ENCODE peak calls at places on chromosomes 16 and 17, in six cellular contexts. K is HFFc6, N is nephron progenitor cell, M is neural crest cell, H is psoas muscle, D is cardiac muscle cell. Y is an unnamed sample.

GRCh38 chr17:44167181-44167861 is 3.2 kb upstream of the ASB16 start:
- DNase-seq in M (no peak), K (no peak), H (no peak), N (no peak), D (no peak), Y (no peak)

GRCh38 chr16:10558746-10559641 is 21.4 kb downstream of the EMP2 start:
- DNase-seq in D (peak), K (peak), H (peak), N (no peak), M (no peak), Y (no peak)

GRCh38 chr17:61307905-61308886 is 91.4 kb upstream of the TBX2 start:
- DNase-seq in K (peak), D (peak), H (no peak), N (no peak), M (no peak), Y (no peak)

GRCh38 chr16:3645504-3646347 is 8.8 kb upstream of the DNASE1 start:
- DNase-seq in M (peak), D (peak), K (no peak), H (no peak), N (peak), Y (no peak)

GRCh38 chr16:10871157-10871991 is 5.6 kb upstream of the CIITA start:
- DNase-seq in N (no peak), K (peak), D (peak), M (no peak), H (peak), Y (no peak)

GRCh38 chr16:68086860-68087268 is 1.7 kb downstream of the NFATC3 start:
- DNase-seq in N (no peak), K (no peak), H (no peak), D (no peak), M (no peak), Y (no peak)

GRCh38 chr16:10113248-10113647 is 69.0 kb downstream of the GRIN2A start:
- DNase-seq in D (no peak), N (no peak), H (no peak), K (no peak), M (no peak), Y (no peak)

GRCh38 chr16:89700649-89701424 is 668 bp downstream of the SPATA2L start:
- DNase-seq in D (peak), M (no peak), K (no peak), N (peak), H (no peak), Y (no peak)

GRCh38 chr17:50166518-50167181 is 845 bp downstream of the SGCA start:
- DNase-seq in M (no peak), D (no peak), N (no peak), K (no peak), H (peak), Y (no peak)

GRCh38 chr16:53129281-53130192 is 74.7 kb downstream of the CHD9 start:
- DNase-seq in D (peak), N (no peak), H (no peak), M (no peak), K (peak), Y (no peak)

GRCh38 chr16:74984194-74984669 is 691 bp downstream of the WDR59 start:
- DNase-seq in D (peak), H (no peak), N (no peak), K (peak), M (no peak), Y (no peak)

GRCh38 chr17:68346448-68346847 is 55.2 kb downstream of the ARSG start:
- DNase-seq in K (no peak), D (no peak), N (no peak), H (no peak), M (no peak), Y (no peak)

GRCh38 chr17:44602390-44602789 is 45.1 kb downstream of the FZD2 start:
- DNase-seq in D (no peak), H (no peak), M (no peak), N (no peak), K (no peak), Y (no peak)

GRCh38 chr16:85423186-85423550 is 190.0 kb upstream of the GSE1 start:
- DNase-seq in H (peak), D (no peak), M (no peak), N (peak), K (no peak), Y (no peak)

GRCh38 chr16:52494145-52494544 is 52.8 kb downstream of the TOX3 start:
- DNase-seq in H (no peak), M (no peak), K (no peak), N (no peak), D (no peak), Y (no peak)

GRCh38 chr17:52025231-52025630 is 133.3 kb downstream of the CA10 start:
- DNase-seq in H (no peak), K (no peak), M (no peak), N (no peak), D (no peak), Y (no peak)

GRCh38 chr17:2975469-2975958 is 87.9 kb downstream of the OR1D5 start:
- DNase-seq in H (no peak), D (peak), M (no peak), N (no peak), K (no peak), Y (no peak)

GRCh38 chr16:88807142-88807625 is 3.6 kb downstream of the CDT1 start:
- DNase-seq in K (no peak), H (no peak), D (no peak), N (no peak), M (no peak), Y (no peak)

GRCh38 chr16:86984286-86984685 is 332.9 kb downstream of the C16orf95 start:
- DNase-seq in K (no peak), D (no peak), M (no peak), N (peak), H (no peak), Y (no peak)

GRCh38 chr17:12619444-12620199 is 46.1 kb upstream of the MYOCD start:
- DNase-seq in M (no peak), D (no peak), K (peak), H (no peak), N (no peak), Y (no peak)

GRCh38 chr17:42673885-42674754 is 2.7 kb downstream of the PLEKHH3 start:
- DNase-seq in K (no peak), D (peak), H (peak), M (no peak), N (peak), Y (no peak)

GRCh38 chr16:13032911-13033310 is 131.5 kb downstream of the SHISA9 start:
- DNase-seq in N (no peak), K (no peak), H (no peak), M (no peak), D (no peak), Y (no peak)

GRCh38 chr17:55825213-55825612 is 74.4 kb downstream of the PCTP start:
- DNase-seq in M (no peak), K (no peak), N (no peak), D (no peak), H (no peak), Y (no peak)
- TF ChIP-seq CTCF in M (peak), K (peak), N (no peak), D (no peak), H (peak), Y (no peak)

GRCh38 chr16:6345090-6345489 is 987.6 kb upstream of the RBFOX1 start:
- DNase-seq in D (no peak), M (no peak), N (no peak), H (no peak), K (no peak), Y (no peak)

DNA sequence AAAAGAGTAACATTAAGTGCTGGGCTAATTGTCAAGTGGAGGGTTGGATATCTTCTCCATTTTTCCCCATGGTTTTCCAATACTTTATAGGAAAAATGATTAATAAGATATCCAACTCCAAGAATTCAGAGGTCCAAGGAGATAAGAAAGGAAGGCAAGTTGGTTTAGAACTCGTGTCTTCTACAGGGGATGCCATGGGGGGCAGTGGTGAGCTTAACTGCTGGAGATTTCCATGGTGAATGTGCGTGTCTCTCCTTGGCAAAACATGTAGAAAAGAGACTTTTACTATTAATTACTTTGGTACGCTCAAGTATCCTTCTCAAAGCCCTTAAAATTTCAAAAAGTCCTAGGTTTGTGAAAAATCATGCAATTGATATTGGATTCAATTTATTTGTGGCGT is 982.9 kb upstream of the RBFOX1 start:
- DNase-seq in N (no peak), K (no peak), M (no peak), D (no peak), H (no peak), Y (no peak)
- TF ChIP-seq CTCF in N (no peak), K (no peak), M (no peak), D (no peak), H (no peak), Y (no peak)

GRCh38 chr17:80292557-80292956 is 31.9 kb downstream of the RNF213 start:
- DNase-seq in D (no peak), N (peak), M (peak), H (no peak), K (no peak), Y (no peak)
- TF ChIP-seq CTCF in D (no peak), N (peak), M (peak), H (no peak), K (peak), Y (no peak)

GRCh38 chr16:73390491-73390890 is 342.6 kb upstream of the ZFHX3 start:
- DNase-seq in K (no peak), N (no peak), H (no peak), M (no peak), D (no peak), Y (no peak)
- TF ChIP-seq CTCF in K (peak), N (no peak), H (no peak), M (no peak), D (no peak), Y (no peak)

GRCh38 chr17:48326311-48326710 is 103.7 kb downstream of the SKAP1 start:
- DNase-seq in K (no peak), H (no peak), N (no peak), D (no peak), M (no peak), Y (no peak)

GRCh38 chr17:48317732-48318131 is 112.3 kb downstream of the SKAP1 start:
- DNase-seq in D (no peak), K (no peak), H (no peak), M (no peak), N (no peak), Y (no peak)

GRCh38 chr17:48322060-48322459 is 108.0 kb downstream of the SKAP1 start:
- DNase-seq in K (peak), M (no peak), H (no peak), D (peak), N (no peak), Y (no peak)
- TF ChIP-seq CTCF in K (peak), M (no peak), H (no peak), D (peak), N (no peak), Y (no peak)

GRCh38 chr17:16456770-16457316 is 35.1 kb downstream of the LRRC75A start:
- DNase-seq in K (no peak), H (no peak), D (peak), M (no peak), N (no peak), Y (no peak)
- TF ChIP-seq CTCF in K (no peak), H (no peak), D (no peak), M (no peak), N (no peak), Y (no peak)